ENCODE peak calls at places on chromosomes 1 and 21, in four cellular contexts. F, K, N and U are unnamed samples.

GRCh38 chr1:214420833-214421232 is 130.6 kb downstream of the PTPN14 start:
- DNase-seq in F (no peak), K (no peak), N (no peak), U (no peak)

GRCh38 chr21:38810034-38810825 is 4.5 kb downstream of the ETS2 start:
- DNase-seq in F (no peak), K (no peak), N (no peak), U (no peak)

GRCh38 chr21:36211660-36212512 is 55.3 kb downstream of the DOP1B start:
- DNase-seq in F (no peak), K (no peak), N (no peak), U (peak; percentile 71)

GRCh38 chr1:117967472-117967871 is 37.9 kb downstream of the WDR3 start:
- DNase-seq in F (no peak), K (no peak), N (no peak), U (no peak)

GRCh38 chr1:6603424-6603850 is 768 bp upstream of the KLHL21 start:
- DNase-seq in F (peak; percentile 48), K (peak; percentile 75), N (peak; percentile 53), U (no peak)

GRCh38 chr1:176384841-176385240 is 78.1 kb upstream of the PAPPA2 start:
- DNase-seq in F (no peak), K (no peak), N (no peak), U (no peak)

GRCh38 chr1:15229569-15230170 is 17.4 kb upstream of the FHAD1 start:
- DNase-seq in F (no peak), K (no peak), N (no peak), U (no peak)

GRCh38 chr1:17075470-17076255 is 21.8 kb upstream of the SDHB start:
- DNase-seq in F (no peak), K (no peak), N (no peak), U (no peak)

GRCh38 chr1:29156543-29157268 is 25.0 kb downstream of the SRSF4 start:
- DNase-seq in F (no peak), K (no peak), N (no peak), U (no peak)

GRCh38 chr1:100219457-100219856 is 30.2 kb downstream of the DBT start:
- DNase-seq in F (no peak), K (no peak), N (no peak), U (no peak)

GRCh38 chr1:197320991-197321531 is 53.0 kb downstream of the CRB1 start:
- DNase-seq in F (peak; percentile 28), K (no peak), N (peak; percentile 22), U (peak; percentile 65)

GRCh38 chr1:181135815-181136737 is 47.6 kb downstream of the IER5 start:
- DNase-seq in F (no peak), K (no peak), N (no peak), U (peak; percentile 95)

GRCh38 chr1:79252598-79252997 is 246.1 kb upstream of the ADGRL4 start:
- DNase-seq in F (no peak), K (no peak), N (no peak), U (no peak)

GRCh38 chr1:161304927-161305871 is 4.6 kb downstream of the MPZ start:
- DNase-seq in F (no peak), K (no peak), N (no peak), U (no peak)

GRCh38 chr1:83554174-83554573 is 444.8 kb downstream of the TTLL7 start:
- DNase-seq in F (no peak), K (no peak), N (no peak), U (no peak)

GRCh38 chr1:44620072-44620471 is 54.2 kb downstream of the TMEM53 start:
- DNase-seq in F (no peak), K (no peak), N (no peak), U (no peak)

GRCh38 chr1:27634982-27635362 is at the start of gene FGR:
- DNase-seq in F (peak; percentile 24), K (no peak), N (peak; percentile 49), U (no peak)

GRCh38 chr1:151435174-151435573 is 24.1 kb downstream of the POGZ start:
- DNase-seq in F (no peak), K (no peak), N (no peak), U (no peak)

GRCh38 chr1:19036049-19036546 is 79.6 kb upstream of the IFFO2 start:
- DNase-seq in F (no peak), K (no peak), N (no peak), U (no peak)

GRCh38 chr1:234553241-234554156 is 56.5 kb downstream of the IRF2BP2 start:
- DNase-seq in F (no peak), K (no peak), N (no peak), U (no peak)
- H3K27ac ChIP-seq in F (no peak overlapping the region), K (peak overlapping the region; percentile 77), N (no peak overlapping the region), U (no peak overlapping the region)

GRCh38 chr21:29376556-29376955 is 77.8 kb downstream of the BACH1 start:
- DNase-seq in F (peak; percentile 18), K (peak; percentile 16), N (peak; percentile 34), U (no peak)
- TF ChIP-seq CTCF in F (no peak), K (no peak), N (peak; percentile 16), U (peak; percentile 49)

GRCh38 chr1:102151242-102151641 is 154.5 kb upstream of the OLFM3 start:
- DNase-seq in F (no peak), K (no peak), N (no peak), U (no peak)
- H3K4me1 ChIP-seq in F (no peaks in the 10 kb centered on the region), K (no peaks in the 10 kb centered on the region), N (no peaks in the 10 kb centered on the region), U (no peaks in the 10 kb centered on the region)

GRCh38 chr1:204098683-204099082 is 25.8 kb downstream of the SOX13 start:
- DNase-seq in F (no peak), K (no peak), N (no peak), U (no peak)
- H3K27ac ChIP-seq in F (no peak overlapping the region), K (no peak overlapping the region), N (no peak overlapping the region), U (no peak overlapping the region)

DNA sequence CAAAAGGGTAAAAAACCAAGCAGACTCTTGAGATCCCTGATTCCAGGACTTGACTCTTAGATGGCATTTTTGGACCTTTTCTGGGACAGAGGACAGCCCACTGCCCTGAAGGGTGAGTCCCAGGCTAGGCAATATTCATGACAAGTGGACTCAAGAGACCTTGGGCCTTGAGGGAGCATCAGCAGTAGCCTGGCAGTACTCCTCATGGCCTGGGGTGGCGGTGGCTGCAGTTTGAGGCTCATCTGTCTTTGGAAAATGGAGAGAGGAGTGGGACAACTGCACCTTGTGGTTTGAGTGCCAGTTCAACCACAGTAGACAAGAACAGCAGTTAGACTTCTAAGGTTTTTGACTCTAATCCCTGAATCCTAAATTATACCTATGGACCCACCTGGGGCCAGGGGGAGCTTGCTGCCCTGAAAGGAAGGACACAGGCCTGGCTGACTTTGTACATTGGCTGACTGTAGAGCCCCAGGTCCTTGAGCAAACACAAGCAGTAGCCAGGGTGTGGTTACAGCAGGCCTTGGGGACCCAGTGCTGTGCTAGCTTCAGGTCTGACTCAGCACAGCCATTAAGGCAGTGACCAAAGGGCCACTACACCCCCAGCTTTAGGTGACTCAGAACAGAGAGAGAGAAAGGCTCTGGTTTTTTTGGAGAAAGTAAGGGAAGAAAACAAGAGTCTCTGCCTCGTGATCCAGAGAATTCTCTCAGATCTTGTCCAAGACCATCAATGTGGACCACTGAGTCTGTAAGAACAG is 1023.2 kb downstream of the KCNT2 start:
- DNase-seq in F (no peak), K (no peak), N (no peak), U (no peak)
- TF ChIP-seq CTCF in F (no peak), K (no peak), N (no peak), U (no peak)

GRCh38 chr1:116510361-116510760 is 60.5 kb downstream of the CD58 start:
- DNase-seq in F (no peak), K (no peak), N (no peak), U (peak; percentile 39)
- H3K4me1 ChIP-seq in F (peaks cover 18% of the 10 kb centered on the region), K (no peaks in the 10 kb centered on the region), N (peaks cover 17% of the 10 kb centered on the region), U (peaks cover 22% of the 10 kb centered on the region)